ENCODE peak calls at places on chromosomes 2 and 18, in five cellular contexts. C is EL, B is uterus, O is cardiac fibroblast, G is B cell. S is an unnamed sample.

GRCh38 chr2:33380661-33381183 is 95.7 kb upstream of the RASGRP3 start:
- DNase-seq in C (no peak), B (no peak), O (no peak), G (peak; percentile 3), S (no peak)

GRCh38 chr2:207725815-207726578 is 14.6 kb downstream of the CCNYL1 start:
- DNase-seq in C (no peak), B (no peak), O (no peak), G (peak; percentile 41), S (no peak)

GRCh38 chr2:85536479-85536878 is 2.5 kb upstream of the MAT2A start:
- DNase-seq in C (peak; percentile 81), B (peak; percentile 45), O (peak; percentile 83), G (no peak), S (no peak)

GRCh38 chr2:11789243-11789642 is 42.8 kb downstream of the LPIN1 start:
- DNase-seq in C (no peak), B (no peak), O (no peak), G (no peak), S (no peak)

GRCh38 chr2:1991706-1992245 is 247.5 kb upstream of the PXDN start:
- DNase-seq in C (no peak), B (no peak), O (no peak), G (no peak), S (no peak)

GRCh38 chr2:70822843-70823629 is 2.6 kb upstream of the CLEC4F start:
- DNase-seq in C (no peak), B (no peak), O (no peak), G (no peak), S (no peak)

GRCh38 chr2:70328921-70329561 is 27.2 kb upstream of the FAM136A start:
- DNase-seq in C (no peak), B (no peak), O (peak; percentile 10), G (no peak), S (no peak)

GRCh38 chr18:42078711-42079110 is 123.7 kb downstream of the PIK3C3 start:
- DNase-seq in C (peak; percentile 10), B (no peak), O (peak; percentile 13), G (no peak), S (no peak)

GRCh38 chr2:239368321-239368720 is 32.5 kb downstream of the HDAC4 start:
- DNase-seq in C (no peak), B (no peak), O (no peak), G (no peak), S (no peak)

GRCh38 chr2:163264376-163264775 is 425.8 kb upstream of the KCNH7 start:
- DNase-seq in C (peak; percentile 18), B (no peak), O (peak; percentile 79), G (no peak), S (no peak)

GRCh38 chr2:96115631-96116423 is 544 bp downstream of the ADRA2B start:
- DNase-seq in C (no peak), B (no peak), O (no peak), G (peak; percentile 33), S (no peak)

GRCh38 chr2:6747433-6747832 is 118.3 kb downstream of the CMPK2 start:
- DNase-seq in C (no peak), B (no peak), O (no peak), G (no peak), S (no peak)

GRCh38 chr2:185689906-185690539 is 48.6 kb upstream of the FSIP2 start:
- DNase-seq in C (no peak), B (no peak), O (no peak), G (no peak), S (no peak)

GRCh38 chr2:226799976-226800940 is 638 bp upstream of the IRS1 start:
- DNase-seq in C (peak; percentile 23), B (peak; percentile 73), O (peak; percentile 49), G (peak; percentile 27), S (peak; percentile 26)

GRCh38 chr2:174326880-174327558 is 7.7 kb upstream of the SP9 start:
- DNase-seq in C (no peak), B (no peak), O (no peak), G (peak; percentile 54), S (no peak)

GRCh38 chr2:110219496-110220192 is 7.3 kb upstream of the MTLN start:
- DNase-seq in C (peak; percentile 16), B (no peak), O (peak; percentile 25), G (no peak), S (no peak)

GRCh38 chr2:169509955-169510354 is 453 bp downstream of the KLHL41 start:
- DNase-seq in C (no peak), B (no peak), O (no peak), G (no peak), S (no peak)

GRCh38 chr2:167581961-167582574 is 665.3 kb downstream of the STK39 start:
- DNase-seq in C (peak; percentile 31), B (no peak), O (peak; percentile 42), G (no peak), S (no peak)

GRCh38 chr2:163719278-163719677 is 16.5 kb downstream of the FIGN start:
- DNase-seq in C (no peak), B (no peak), O (no peak), G (no peak), S (no peak)

GRCh38 chr2:152336103-152336853 is 1.3 kb downstream of the FMNL2 start:
- DNase-seq in C (peak; percentile 68), B (peak; percentile 55), O (peak; percentile 53), G (peak; percentile 46), S (peak; percentile 53)

GRCh38 chr2:227324671-227325055 is 388 bp upstream of the MFF start:
- DNase-seq in C (no peak), B (no peak), O (no peak), G (no peak), S (no peak)

GRCh38 chr2:127220807-127221527 is 868 bp upstream of the CYP27C1 start:
- DNase-seq in C (no peak), B (no peak), O (no peak), G (peak; percentile 11), S (no peak)

GRCh38 chr2:36337354-36337753 is 18.2 kb upstream of the CRIM1 start:
- DNase-seq in C (no peak), B (no peak), O (no peak), G (no peak), S (no peak)

S was measured in heart left ventricle.